ENCODE peak calls at places on chromosome 9, in eight cellular contexts. R is GM04504; E is heart right ventricle; L is T-cell; C is SW 1271; B is stimulated activated naive B cell treated with anti-CD40 and anti-IgM and Interleukin-4, amounts not matched to agents 10 μg/mL and 1 μg/mL and 100 μg/mL, for 72 hours; W is left ventricle myocardium inferior; Q is NCI-H2171. T is an unnamed sample.

GRCh38 chr9:118962426-118962825 is 406.8 kb downstream of the BRINP1 start:
- DNase-seq in W (no peak), C (no peak), Q (no peak), L (no peak), B (no peak), R (peak), E (no peak), T (no peak)

GRCh38 chr9:71249729-71250317 is 128.4 kb upstream of the TRPM3 start:
- DNase-seq in W (no peak), E (no peak), R (peak), Q (peak), C (peak), B (no peak), L (no peak), T (no peak)

GRCh38 chr9:109010676-109011655 is 2.3 kb downstream of the CTNNAL1 start:
- DNase-seq in B (no peak), Q (no peak), R (no peak), L (peak), W (no peak), C (peak), E (no peak), T (peak)

GRCh38 chr9:78777747-78778146 is 480.8 kb downstream of the PSAT1 start:
- DNase-seq in E (no peak), Q (no peak), C (no peak), B (no peak), R (no peak), L (no peak), W (no peak), T (no peak)

GRCh38 chr9:114283551-114284111 is 39.3 kb upstream of the ORM1 start:
- DNase-seq in E (no peak), B (no peak), R (no peak), L (no peak), C (no peak), Q (no peak), W (peak), T (no peak)

GRCh38 chr9:37329576-37329975 is 92.9 kb upstream of the GRHPR start:
- DNase-seq in R (no peak), B (no peak), W (no peak), L (no peak), C (no peak), E (no peak), Q (no peak), T (no peak)

GRCh38 chr9:97038909-97039781 is at the start of gene CTSV:
- DNase-seq in E (peak), R (peak), B (peak), Q (peak), W (peak), C (peak), L (peak), T (peak)

GRCh38 chr9:22649384-22649783 is 202.8 kb downstream of the DMRTA1 start:
- DNase-seq in E (no peak), R (no peak), Q (no peak), C (no peak), B (no peak), L (no peak), W (no peak), T (no peak)

GRCh38 chr9:136401173-136401922 is 1.4 kb upstream of the SNAPC4 start:
- DNase-seq in W (no peak), R (no peak), C (no peak), E (no peak), B (no peak), L (no peak), Q (no peak), T (no peak)

GRCh38 chr9:106718996-106719395 is 144.0 kb upstream of the ZNF462 start:
- DNase-seq in C (peak), W (no peak), B (no peak), E (no peak), L (no peak), R (no peak), Q (no peak), T (no peak)

GRCh38 chr9:70480405-70480980 is 66.0 kb upstream of the KLF9 start:
- DNase-seq in W (peak), L (no peak), E (peak), B (no peak), C (no peak), Q (no peak), R (no peak), T (no peak)

GRCh38 chr9:16561121-16561520 is 309.3 kb downstream of the BNC2 start:
- DNase-seq in R (no peak), C (no peak), B (no peak), L (no peak), E (no peak), Q (no peak), W (no peak), T (no peak)

GRCh38 chr9:26723486-26723885 is 169.1 kb downstream of the CAAP1 start:
- DNase-seq in L (no peak), Q (no peak), R (no peak), B (no peak), W (no peak), E (no peak), C (peak), T (no peak)

GRCh38 chr9:89749500-89750116 is 144.8 kb downstream of the GADD45G start:
- DNase-seq in C (no peak), W (no peak), B (no peak), Q (no peak), R (no peak), L (no peak), E (no peak), T (no peak)

GRCh38 chr9:109919736-109920408 is 139.9 kb downstream of the PALM2AKAP2 start:
- DNase-seq in Q (no peak), C (no peak), R (no peak), B (no peak), W (no peak), L (no peak), E (no peak), T (no peak)

T was measured in CD8-positive, alpha-beta T cell.